ENCODE peak calls at places on chromosomes 13 and 19, in seven cellular contexts. S is Peyer's patch; L is AG10803; A is fibroblast of lung; X is non-pigmented ciliary epithelial cell; U is HTR-8/SVneo; B is stimulated activated CD8-positive, alpha-beta memory T cell treated with anti-CD3 and anti-CD28 coated beads, Interleukin-7, amount 100 ng/mL, for 1 hour. W is an unnamed sample.

GRCh38 chr13:27371932-27372331 is 52.5 kb upstream of the GTF3A start:
- DNase-seq in S (no peak), L (no peak), A (no peak), X (no peak), U (no peak), B (no peak), W (no peak)

GRCh38 chr13:26946675-26947342 is 186.2 kb upstream of the GPR12 start:
- DNase-seq in S (no peak), L (peak), A (peak), X (no peak), U (peak), B (no peak), W (no peak)

GRCh38 chr13:67001363-67001762 is 228.8 kb downstream of the PCDH9 start:
- DNase-seq in S (no peak), L (no peak), A (no peak), X (no peak), U (no peak), B (no peak), W (no peak)

GRCh38 chr19:41563847-41564514 is 12.0 kb upstream of the CEACAM21 start:
- DNase-seq in S (no peak), L (no peak), A (no peak), X (no peak), U (no peak), B (no peak), W (no peak)

GRCh38 chr13:49421391-49421790 is 22.5 kb downstream of the CAB39L start:
- DNase-seq in S (no peak), L (no peak), A (no peak), X (no peak), U (no peak), B (no peak), W (no peak)

GRCh38 chr19:19597809-19598306 is 20.6 kb downstream of the PBX4 start:
- DNase-seq in S (no peak), L (no peak), A (no peak), X (no peak), U (no peak), B (no peak), W (no peak)

GRCh38 chr13:59946924-59947323 is 216.8 kb downstream of the DIAPH3 start:
- DNase-seq in S (no peak), L (peak), A (peak), X (no peak), U (no peak), B (no peak), W (no peak)

GRCh38 chr19:28318469-28319179 is 894.3 kb downstream of the UQCRFS1 start:
- DNase-seq in S (no peak), L (no peak), A (no peak), X (no peak), U (no peak), B (no peak), W (no peak)

GRCh38 chr13:40064723-40065122 is 409.3 kb downstream of the COG6 start:
- DNase-seq in S (no peak), L (peak), A (peak), X (no peak), U (peak), B (no peak), W (no peak)

GRCh38 chr19:47601180-47601904 is 7.6 kb upstream of the BICRA start:
- DNase-seq in S (peak), L (no peak), A (no peak), X (no peak), U (no peak), B (no peak), W (no peak)

GRCh38 chr19:19911150-19911549 is 10.4 kb downstream of the ZNF93 start:
- DNase-seq in S (no peak), L (no peak), A (peak), X (no peak), U (peak), B (no peak), W (no peak)

GRCh38 chr19:30873003-30873402 is 476.2 kb downstream of the TSHZ3 start:
- DNase-seq in S (no peak), L (no peak), A (no peak), X (no peak), U (no peak), B (no peak), W (no peak)

GRCh38 chr19:52398091-52398461 is 427 bp downstream of the ZNF528 start:
- DNase-seq in S (no peak), L (peak), A (peak), X (no peak), U (no peak), B (no peak), W (no peak)

GRCh38 chr13:24119593-24120508 is 40.7 kb upstream of the SPATA13 start:
- DNase-seq in S (no peak), L (no peak), A (peak), X (no peak), U (no peak), B (no peak), W (no peak)

GRCh38 chr13:62357887-62358645 is 942.4 kb upstream of the PCDH20 start:
- DNase-seq in S (no peak), L (peak), A (peak), X (peak), U (peak), B (no peak), W (no peak)

GRCh38 chr13:79741006-79741405 is 260.1 kb downstream of the NDFIP2 start:
- DNase-seq in S (no peak), L (peak), A (peak), X (no peak), U (no peak), B (no peak), W (no peak)

GRCh38 chr13:99275093-99275469 is 16.9 kb upstream of the GPR18 start:
- DNase-seq in S (no peak), L (peak), A (peak), X (peak), U (no peak), B (no peak), W (no peak)

GRCh38 chr13:35630551-35631275 is 154.2 kb upstream of the MAB21L1 start:
- DNase-seq in S (no peak), L (peak), A (peak), X (peak), U (peak), B (no peak), W (no peak)

GRCh38 chr13:75365724-75366173 is 116.2 kb downstream of the TBC1D4 start:
- DNase-seq in S (no peak), L (peak), A (peak), X (peak), U (peak), B (no peak), W (no peak)

GRCh38 chr19:22532388-22533310 is 101.5 kb upstream of the ZNF492 start:
- DNase-seq in S (no peak), L (no peak), A (no peak), X (no peak), U (no peak), B (no peak), W (no peak)

GRCh38 chr19:15337202-15337601 is 4.9 kb upstream of the BRD4 start:
- DNase-seq in S (no peak), L (peak), A (peak), X (no peak), U (no peak), B (no peak), W (no peak)

GRCh38 chr13:102879793-102880499 is 34.1 kb downstream of the ERCC5 start:
- DNase-seq in S (no peak), L (no peak), A (no peak), X (no peak), U (no peak), B (no peak), W (no peak)

GRCh38 chr19:49020931-49021895 is 2.9 kb downstream of the CGB3 start:
- DNase-seq in S (no peak), L (peak), A (no peak), X (no peak), U (no peak), B (no peak), W (no peak)

GRCh38 chr19:21680026-21680425 is 87.4 kb downstream of the ZNF100 start:
- DNase-seq in S (no peak), L (no peak), A (no peak), X (no peak), U (no peak), B (no peak), W (no peak)

GRCh38 chr13:96984061-96984508 is 10.2 kb downstream of the OXGR1 start:
- DNase-seq in S (peak), L (no peak), A (no peak), X (no peak), U (no peak), B (no peak), W (no peak)

GRCh38 chr19:44955500-44956439 is 590 bp downstream of the CLPTM1 start:
- DNase-seq in S (no peak), L (peak), A (peak), X (no peak), U (no peak), B (no peak), W (no peak)

GRCh38 chr13:74562381-74562780 is 428.2 kb upstream of the KLF12 start:
- DNase-seq in S (no peak), L (peak), A (peak), X (no peak), U (no peak), B (no peak), W (no peak)